ENCODE peak calls at places on chromosomes 7 and 10, in eight cellular contexts. One of them, this sample, is unnamed.

GRCh38 chr7:107580716-107581383 is 804 bp downstream of the BCAP29 start:
- DNase-seq in ascending aorta: no peak
- DNase-seq in BE2C: no peak
- DNase-seq in cardiac muscle cell: no peak
- DNase-seq in CD8-positive, alpha-beta T cell: no peak
- DNase-seq in tibial nerve: no peak
- DNase-seq in AG04450: no peak
- DNase-seq in psoas muscle: no peak
- DNase-seq in this sample: no peak

GRCh38 chr10:58651040-58651439 is 138.4 kb downstream of the BICC1 start:
- DNase-seq in AG04450: no peak
- DNase-seq in tibial nerve: peak
- DNase-seq in ascending aorta: no peak
- DNase-seq in cardiac muscle cell: no peak
- DNase-seq in psoas muscle: no peak
- DNase-seq in CD8-positive, alpha-beta T cell: no peak
- DNase-seq in BE2C: peak
- DNase-seq in this sample: no peak

GRCh38 chr7:116311262-116311661 is 100.9 kb downstream of the TES start:
- DNase-seq in cardiac muscle cell: no peak
- DNase-seq in CD8-positive, alpha-beta T cell: no peak
- DNase-seq in BE2C: no peak
- DNase-seq in AG04450: no peak
- DNase-seq in psoas muscle: no peak
- DNase-seq in tibial nerve: no peak
- DNase-seq in ascending aorta: no peak
- DNase-seq in this sample: no peak

GRCh38 chr10:30114871-30115270 is 55.5 kb upstream of the JCAD start:
- DNase-seq in BE2C: no peak
- DNase-seq in cardiac muscle cell: peak
- DNase-seq in psoas muscle: no peak
- DNase-seq in CD8-positive, alpha-beta T cell: no peak
- DNase-seq in ascending aorta: no peak
- DNase-seq in tibial nerve: no peak
- DNase-seq in AG04450: no peak
- DNase-seq in this sample: no peak

GRCh38 chr10:43863270-43863669 is 214.6 kb upstream of the ZNF32 start:
- DNase-seq in AG04450: no peak
- DNase-seq in cardiac muscle cell: no peak
- DNase-seq in ascending aorta: no peak
- DNase-seq in CD8-positive, alpha-beta T cell: no peak
- DNase-seq in BE2C: no peak
- DNase-seq in tibial nerve: no peak
- DNase-seq in psoas muscle: no peak
- DNase-seq in this sample: no peak

GRCh38 chr7:16758634-16759602 is 5.4 kb downstream of the TSPAN13 start:
- DNase-seq in tibial nerve: no peak
- DNase-seq in cardiac muscle cell: no peak
- DNase-seq in CD8-positive, alpha-beta T cell: no peak
- DNase-seq in BE2C: no peak
- DNase-seq in ascending aorta: no peak
- DNase-seq in psoas muscle: no peak
- DNase-seq in AG04450: no peak
- DNase-seq in this sample: no peak

GRCh38 chr7:39414669-39415035 is 151.6 kb upstream of the YAE1 start:
- DNase-seq in cardiac muscle cell: no peak
- DNase-seq in CD8-positive, alpha-beta T cell: no peak
- DNase-seq in ascending aorta: no peak
- DNase-seq in tibial nerve: no peak
- DNase-seq in psoas muscle: no peak
- DNase-seq in BE2C: no peak
- DNase-seq in AG04450: no peak
- DNase-seq in this sample: no peak

GRCh38 chr10:28263136-28263857 is 39.6 kb downstream of the MPP7 start:
- DNase-seq in CD8-positive, alpha-beta T cell: no peak
- DNase-seq in ascending aorta: no peak
- DNase-seq in psoas muscle: no peak
- DNase-seq in tibial nerve: no peak
- DNase-seq in BE2C: no peak
- DNase-seq in AG04450: no peak
- DNase-seq in cardiac muscle cell: no peak
- DNase-seq in this sample: no peak

GRCh38 chr10:79391231-79392019 is 44.2 kb downstream of the PPIF start:
- DNase-seq in BE2C: no peak
- DNase-seq in tibial nerve: no peak
- DNase-seq in AG04450: no peak
- DNase-seq in CD8-positive, alpha-beta T cell: no peak
- DNase-seq in cardiac muscle cell: no peak
- DNase-seq in ascending aorta: peak
- DNase-seq in psoas muscle: no peak
- DNase-seq in this sample: no peak

GRCh38 chr7:132577206-132578049 is 1.2 kb upstream of the PLXNA4 start:
- DNase-seq in cardiac muscle cell: peak
- DNase-seq in CD8-positive, alpha-beta T cell: no peak
- DNase-seq in tibial nerve: peak
- DNase-seq in BE2C: peak
- DNase-seq in AG04450: no peak
- DNase-seq in ascending aorta: no peak
- DNase-seq in psoas muscle: peak
- DNase-seq in this sample: no peak

GRCh38 chr10:121459279-121459764 is 138.9 kb downstream of the FGFR2 start:
- DNase-seq in psoas muscle: no peak
- DNase-seq in BE2C: no peak
- DNase-seq in cardiac muscle cell: no peak
- DNase-seq in AG04450: no peak
- DNase-seq in ascending aorta: no peak
- DNase-seq in tibial nerve: no peak
- DNase-seq in CD8-positive, alpha-beta T cell: no peak
- DNase-seq in this sample: no peak

GRCh38 chr7:99267530-99268360 is 4.9 kb upstream of the MYH16 start:
- DNase-seq in cardiac muscle cell: no peak
- DNase-seq in BE2C: no peak
- DNase-seq in AG04450: peak
- DNase-seq in tibial nerve: no peak
- DNase-seq in CD8-positive, alpha-beta T cell: no peak
- DNase-seq in psoas muscle: no peak
- DNase-seq in ascending aorta: peak
- DNase-seq in this sample: no peak

GRCh38 chr10:27997865-27998177 is 1.1 kb downstream of the ODAD2 start:
- DNase-seq in BE2C: no peak
- DNase-seq in ascending aorta: no peak
- DNase-seq in cardiac muscle cell: no peak
- DNase-seq in psoas muscle: no peak
- DNase-seq in CD8-positive, alpha-beta T cell: no peak
- DNase-seq in AG04450: no peak
- DNase-seq in tibial nerve: no peak
- DNase-seq in this sample: no peak

GRCh38 chr10:42943025-42943818 is 133.6 kb upstream of the RET start:
- DNase-seq in cardiac muscle cell: no peak
- DNase-seq in BE2C: no peak
- DNase-seq in ascending aorta: no peak
- DNase-seq in psoas muscle: no peak
- DNase-seq in AG04450: no peak
- DNase-seq in tibial nerve: no peak
- DNase-seq in CD8-positive, alpha-beta T cell: no peak
- DNase-seq in this sample: no peak

GRCh38 chr7:120521761-120522737 is 249.1 kb downstream of the KCND2 start:
- DNase-seq in CD8-positive, alpha-beta T cell: no peak
- DNase-seq in ascending aorta: no peak
- DNase-seq in psoas muscle: no peak
- DNase-seq in BE2C: no peak
- DNase-seq in tibial nerve: no peak
- DNase-seq in AG04450: no peak
- DNase-seq in cardiac muscle cell: no peak
- DNase-seq in this sample: no peak

GRCh38 chr7:24825315-24825917 is 68.2 kb upstream of the GSDME start:
- DNase-seq in cardiac muscle cell: no peak
- DNase-seq in AG04450: no peak
- DNase-seq in BE2C: no peak
- DNase-seq in tibial nerve: no peak
- DNase-seq in ascending aorta: no peak
- DNase-seq in CD8-positive, alpha-beta T cell: no peak
- DNase-seq in psoas muscle: no peak
- DNase-seq in this sample: no peak

GRCh38 chr10:27746364-27747095 is 911 bp upstream of the MKX start:
- DNase-seq in BE2C: no peak
- DNase-seq in psoas muscle: no peak
- DNase-seq in ascending aorta: no peak
- DNase-seq in CD8-positive, alpha-beta T cell: no peak
- DNase-seq in cardiac muscle cell: no peak
- DNase-seq in AG04450: no peak
- DNase-seq in tibial nerve: no peak
- DNase-seq in this sample: peak

GRCh38 chr7:4683884-4684565 is 1.9 kb downstream of the FOXK1 start:
- DNase-seq in ascending aorta: no peak
- DNase-seq in BE2C: peak
- DNase-seq in AG04450: no peak
- DNase-seq in tibial nerve: peak
- DNase-seq in cardiac muscle cell: peak
- DNase-seq in CD8-positive, alpha-beta T cell: peak
- DNase-seq in psoas muscle: peak
- DNase-seq in this sample: peak

GRCh38 chr10:120646738-120647427 is 189.9 kb downstream of the PLPP4 start:
- DNase-seq in cardiac muscle cell: no peak
- DNase-seq in psoas muscle: no peak
- DNase-seq in CD8-positive, alpha-beta T cell: no peak
- DNase-seq in tibial nerve: no peak
- DNase-seq in AG04450: no peak
- DNase-seq in BE2C: peak
- DNase-seq in ascending aorta: no peak
- DNase-seq in this sample: no peak

DNA sequence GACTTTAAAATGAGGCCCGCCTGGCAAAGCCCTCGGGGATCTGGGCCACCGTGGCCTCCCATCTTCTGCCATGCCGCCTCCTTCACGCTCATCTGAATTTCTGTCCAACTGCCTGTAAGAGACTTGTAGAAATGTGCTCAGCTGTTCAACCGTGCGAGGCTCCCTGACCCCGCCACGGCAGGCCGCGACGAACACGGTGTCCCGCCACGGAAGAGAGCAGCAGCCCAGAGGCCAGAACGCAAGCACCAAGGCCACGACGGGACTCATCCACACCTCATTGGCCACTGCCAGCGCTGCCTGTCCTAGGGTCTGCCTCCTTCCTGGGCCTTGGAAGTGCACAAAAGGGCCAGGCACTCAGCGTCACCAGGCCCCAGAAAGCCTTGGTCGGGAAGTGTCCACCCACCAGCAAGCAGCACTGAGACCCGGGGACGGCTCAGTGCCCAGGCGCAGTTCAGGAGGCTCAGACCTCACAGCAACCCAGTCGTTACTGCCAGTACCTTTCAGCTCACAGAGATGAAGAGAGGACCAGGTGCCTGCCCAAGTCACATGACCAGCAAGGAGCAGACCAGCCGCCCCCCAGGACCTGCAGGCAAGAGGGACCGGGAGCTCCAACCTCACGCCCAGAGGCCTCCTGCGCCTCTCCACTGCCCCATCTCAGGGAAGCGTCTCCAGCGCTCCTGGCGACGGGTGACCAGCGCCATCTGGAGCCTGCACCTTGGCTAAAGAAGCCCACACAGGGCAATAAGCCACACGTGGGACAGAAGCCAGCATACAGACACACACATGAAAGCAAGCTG is 85.9 kb downstream of the MAD1L1 start:
- DNase-seq in AG04450: no peak
- DNase-seq in ascending aorta: no peak
- DNase-seq in tibial nerve: no peak
- DNase-seq in psoas muscle: no peak
- DNase-seq in BE2C: no peak
- DNase-seq in CD8-positive, alpha-beta T cell: no peak
- DNase-seq in cardiac muscle cell: no peak
- DNase-seq in this sample: no peak
- H3K4me3 ChIP-seq in AG04450: no peak
- H3K4me3 ChIP-seq in ascending aorta: no peak
- H3K4me3 ChIP-seq in tibial nerve: no peak
- H3K4me3 ChIP-seq in psoas muscle: no peak
- H3K4me3 ChIP-seq in BE2C: no peak
- H3K4me3 ChIP-seq in CD8-positive, alpha-beta T cell: no peak
- H3K4me3 ChIP-seq in cardiac muscle cell: no peak
- H3K4me3 ChIP-seq in this sample: no peak

GRCh38 chr7:66837007-66837406 is 84.0 kb upstream of the TMEM248 start:
- DNase-seq in psoas muscle: no peak
- DNase-seq in CD8-positive, alpha-beta T cell: no peak
- DNase-seq in tibial nerve: no peak
- DNase-seq in AG04450: no peak
- DNase-seq in BE2C: peak
- DNase-seq in cardiac muscle cell: no peak
- DNase-seq in ascending aorta: no peak
- DNase-seq in this sample: no peak
- TF ChIP-seq CTCF in psoas muscle: no peak
- TF ChIP-seq CTCF in CD8-positive, alpha-beta T cell: no peak
- TF ChIP-seq CTCF in tibial nerve: no peak
- TF ChIP-seq CTCF in AG04450: peak
- TF ChIP-seq CTCF in BE2C: peak
- TF ChIP-seq CTCF in cardiac muscle cell: peak
- TF ChIP-seq CTCF in ascending aorta: no peak
- TF ChIP-seq CTCF in this sample: peak

DNA sequence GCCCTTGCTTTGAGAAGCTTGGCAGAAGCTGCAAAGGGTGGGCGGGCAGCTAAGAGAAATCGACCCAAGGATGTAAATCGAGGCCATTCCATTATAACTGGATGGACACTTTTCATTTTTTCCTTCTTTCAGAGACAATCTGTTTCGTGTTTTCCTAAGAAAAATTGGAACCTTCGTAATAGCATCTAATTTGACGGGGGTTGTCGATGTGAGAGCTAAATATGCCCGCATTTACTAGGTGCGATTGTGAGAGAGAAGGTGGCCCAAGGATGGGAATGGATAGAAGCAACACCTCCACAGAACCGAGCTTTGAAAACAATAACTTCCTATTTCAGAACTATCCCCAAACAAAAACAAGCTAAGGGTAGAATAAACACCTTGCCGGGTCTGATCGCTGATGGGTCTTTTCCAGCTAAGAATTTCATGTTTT is 848 bp upstream of the HOXA4 start:
- DNase-seq in AG04450: no peak
- DNase-seq in ascending aorta: no peak
- DNase-seq in tibial nerve: no peak
- DNase-seq in BE2C: no peak
- DNase-seq in CD8-positive, alpha-beta T cell: no peak
- DNase-seq in psoas muscle: no peak
- DNase-seq in cardiac muscle cell: no peak
- DNase-seq in this sample: no peak
- H3K4me3 ChIP-seq in AG04450: peak
- H3K4me3 ChIP-seq in ascending aorta: peak
- H3K4me3 ChIP-seq in tibial nerve: peak
- H3K4me3 ChIP-seq in BE2C: no peak
- H3K4me3 ChIP-seq in CD8-positive, alpha-beta T cell: peak
- H3K4me3 ChIP-seq in psoas muscle: peak
- H3K4me3 ChIP-seq in cardiac muscle cell: peak
- H3K4me3 ChIP-seq in this sample: no peak

DNA sequence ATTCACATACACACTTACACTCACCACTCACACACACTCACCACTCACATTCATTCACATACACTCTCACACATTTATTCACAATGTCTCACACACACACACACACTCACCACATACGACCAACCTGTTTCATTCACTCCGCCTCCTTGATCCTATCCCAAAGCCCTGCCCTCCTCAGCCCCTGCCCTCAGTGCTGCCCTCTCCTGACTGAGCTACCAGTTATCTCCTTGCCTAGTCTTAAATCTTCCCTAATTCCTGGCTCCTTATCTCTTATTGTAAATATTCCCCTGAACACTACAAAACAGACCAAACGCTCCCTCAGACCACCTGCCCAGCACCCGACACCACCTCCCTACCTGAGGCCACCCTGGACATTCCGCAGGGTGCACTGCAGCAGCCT is 26.1 kb upstream of the C10orf120 start:
- DNase-seq in BE2C: no peak
- DNase-seq in AG04450: no peak
- DNase-seq in tibial nerve: no peak
- DNase-seq in psoas muscle: no peak
- DNase-seq in ascending aorta: no peak
- DNase-seq in CD8-positive, alpha-beta T cell: no peak
- DNase-seq in cardiac muscle cell: no peak
- DNase-seq in this sample: no peak
- TF ChIP-seq CTCF in BE2C: no peak
- TF ChIP-seq CTCF in AG04450: no peak
- TF ChIP-seq CTCF in tibial nerve: no peak
- TF ChIP-seq CTCF in psoas muscle: no peak
- TF ChIP-seq CTCF in ascending aorta: no peak
- TF ChIP-seq CTCF in CD8-positive, alpha-beta T cell: no peak
- TF ChIP-seq CTCF in cardiac muscle cell: no peak
- TF ChIP-seq CTCF in this sample: no peak

This sample was measured in GM06990.